ENCODE peak calls at places on chromosomes 5 and 9, in nine cellular contexts. Y is stimulated activated CD4-positive, alpha-beta T cell treated with anti-CD3 and anti-CD28 coated beads, Interleukin-15, amount 100 ng/mL, for 1 hour; Q is RKO; P is iris pigment epithelial cell; R is NCI-H510A treated with DMSO at 0.1 percent for 48 hours; T is activated T-cell treated with anti-CD3 and anti-CD28 coated beads for 1 hour; C is activated CD8-positive, alpha-beta memory T cell treated with anti-CD3 and anti-CD28 coated beads, Interleukin-2, amount 50 U/mL, for 48 hours; O is activated T-helper 1 cell treated with anti-CD3 and anti-CD28 coated beads, Interleukin-2, amount 50 U/mL, for 16 hours; S is posterior cingulate gyrus. L is an unnamed sample.

GRCh38 chr5:178786859-178787499 is 56.5 kb upstream of the ZNF354A start:
- DNase-seq in Y (no peak), Q (peak), P (peak), R (no peak), T (no peak), C (no peak), O (no peak), S (no peak), L (no peak)

GRCh38 chr5:83179966-83180365 is 102.6 kb downstream of the XRCC4 start:
- DNase-seq in Y (no peak), Q (no peak), P (peak), R (no peak), T (no peak), C (no peak), O (no peak), S (no peak), L (no peak)

GRCh38 chr5:136016945-136017530 is 11.8 kb upstream of the TGFBI start:
- DNase-seq in Y (no peak), Q (peak), P (peak), R (no peak), T (no peak), C (no peak), O (no peak), S (peak), L (peak)

GRCh38 chr5:174182111-174182510 is 136.6 kb downstream of the NSG2 start:
- DNase-seq in Y (no peak), Q (no peak), P (no peak), R (no peak), T (no peak), C (no peak), O (no peak), S (no peak), L (no peak)

GRCh38 chr5:95238560-95239325 is 46.2 kb downstream of the MCTP1 start:
- DNase-seq in Y (no peak), Q (peak), P (peak), R (no peak), T (no peak), C (no peak), O (no peak), S (no peak), L (no peak)

GRCh38 chr9:6106576-6107339 is 91.3 kb upstream of the RANBP6 start:
- DNase-seq in Y (no peak), Q (peak), P (peak), R (peak), T (no peak), C (no peak), O (no peak), S (peak), L (no peak)

GRCh38 chr9:83526901-83527300 is 11.3 kb downstream of the FRMD3 start:
- DNase-seq in Y (no peak), Q (no peak), P (no peak), R (no peak), T (no peak), C (no peak), O (no peak), S (no peak), L (no peak)

GRCh38 chr5:50836356-50836755 is 169.9 kb downstream of the PARP8 start:
- DNase-seq in Y (no peak), Q (no peak), P (no peak), R (no peak), T (no peak), C (no peak), O (no peak), S (no peak), L (no peak)

GRCh38 chr5:180602481-180603075 is 11.3 kb upstream of the SCGB3A1 start:
- DNase-seq in Y (no peak), Q (no peak), P (no peak), R (no peak), T (no peak), C (no peak), O (no peak), S (no peak), L (no peak)

GRCh38 chr9:3447813-3448212 is 78.0 kb downstream of the RFX3 start:
- DNase-seq in Y (no peak), Q (no peak), P (no peak), R (no peak), T (no peak), C (no peak), O (no peak), S (no peak), L (peak)

GRCh38 chr5:126877011-126877410 is 100.1 kb downstream of the LMNB1 start:
- DNase-seq in Y (no peak), Q (no peak), P (no peak), R (no peak), T (no peak), C (no peak), O (no peak), S (no peak), L (no peak)

GRCh38 chr5:124232517-124232916 is 513.9 kb downstream of the ZNF608 start:
- DNase-seq in Y (no peak), Q (no peak), P (no peak), R (no peak), T (no peak), C (no peak), O (no peak), S (no peak), L (no peak)

GRCh38 chr9:123996731-123997421 is 14.7 kb upstream of the LHX2 start:
- DNase-seq in Y (no peak), Q (no peak), P (peak), R (no peak), T (no peak), C (peak), O (no peak), S (no peak), L (no peak)